ENCODE peak calls at places on chromosome X, in four cellular contexts. One of them, this sample, is unnamed.
A peak's percentile ranks its signal among the peaks of the same experiment; 100 is the strongest.

GRCh38 chrX:69093960-69094935 is 71.0 kb downstream of the PJA1 start:
- DNase-seq in B cell: no peak
- DNase-seq in fibroblast of mammary gland: peak; percentile 63
- DNase-seq in testis: peak; percentile 63
- DNase-seq in this sample: peak; percentile 66

GRCh38 chrX:154749856-154750255 is 1.0 kb downstream of the GAB3 start:
- DNase-seq in B cell: no peak
- DNase-seq in fibroblast of mammary gland: no peak
- DNase-seq in testis: no peak
- DNase-seq in this sample: no peak

GRCh38 chrX:53319614-53320542 is 38.5 kb upstream of the IQSEC2 start:
- DNase-seq in B cell: no peak
- DNase-seq in fibroblast of mammary gland: no peak
- DNase-seq in testis: peak; percentile 27
- DNase-seq in this sample: no peak

GRCh38 chrX:141641138-141641537 is 51.6 kb downstream of the SPANXA2 start:
- DNase-seq in B cell: no peak
- DNase-seq in fibroblast of mammary gland: no peak
- DNase-seq in testis: no peak
- DNase-seq in this sample: no peak

GRCh38 chrX:46216406-46216805 is 328.8 kb downstream of the ZNF674 start:
- DNase-seq in B cell: no peak
- DNase-seq in fibroblast of mammary gland: no peak
- DNase-seq in testis: no peak
- DNase-seq in this sample: no peak

GRCh38 chrX:65035451-65035779 is 59.2 kb upstream of the ZC4H2 start:
- DNase-seq in B cell: no peak
- DNase-seq in fibroblast of mammary gland: peak; percentile 36
- DNase-seq in testis: peak; percentile 49
- DNase-seq in this sample: no peak

GRCh38 chrX:23578079-23578478 is 89.2 kb upstream of the PRDX4 start:
- DNase-seq in B cell: no peak
- DNase-seq in fibroblast of mammary gland: peak; percentile 16
- DNase-seq in testis: no peak
- DNase-seq in this sample: no peak

GRCh38 chrX:119708936-119709335 is 16.0 kb upstream of the SEPTIN6 start:
- DNase-seq in B cell: no peak
- DNase-seq in fibroblast of mammary gland: peak; percentile 64
- DNase-seq in testis: no peak
- DNase-seq in this sample: no peak

GRCh38 chrX:140505421-140506337 is 810 bp upstream of the SOX3 start:
- DNase-seq in B cell: no peak
- DNase-seq in fibroblast of mammary gland: no peak
- DNase-seq in testis: no peak
- DNase-seq in this sample: peak; percentile 8

GRCh38 chrX:39398973-39399268 is 597.7 kb downstream of the MID1IP1 start:
- DNase-seq in B cell: no peak
- DNase-seq in fibroblast of mammary gland: no peak
- DNase-seq in testis: no peak
- DNase-seq in this sample: no peak

GRCh38 chrX:103554687-103555417 is 30.5 kb upstream of the TCEAL4 start:
- DNase-seq in B cell: peak; percentile 66
- DNase-seq in fibroblast of mammary gland: peak; percentile 51
- DNase-seq in testis: peak; percentile 73
- DNase-seq in this sample: peak; percentile 29

GRCh38 chrX:51332188-51332942 is at the start of gene NUDT10:
- DNase-seq in B cell: no peak
- DNase-seq in fibroblast of mammary gland: peak; percentile 46
- DNase-seq in testis: peak; percentile 88
- DNase-seq in this sample: peak; percentile 26

GRCh38 chrX:75746891-75747639 is 38.0 kb downstream of the MAGEE2 start:
- DNase-seq in B cell: no peak
- DNase-seq in fibroblast of mammary gland: peak; percentile 2
- DNase-seq in testis: peak; percentile 37
- DNase-seq in this sample: peak; percentile 22

GRCh38 chrX:131854586-131854985 is 168.5 kb upstream of the STK26 start:
- DNase-seq in B cell: no peak
- DNase-seq in fibroblast of mammary gland: peak; percentile 5
- DNase-seq in testis: no peak
- DNase-seq in this sample: no peak

GRCh38 chrX:120791013-120791643 is 84.5 kb downstream of the CT47B1 start:
- DNase-seq in B cell: no peak
- DNase-seq in fibroblast of mammary gland: peak; percentile 87
- DNase-seq in testis: peak; percentile 83
- DNase-seq in this sample: no peak

GRCh38 chrX:8981742-8982141 is 52.2 kb downstream of the FAM9B start:
- DNase-seq in B cell: no peak
- DNase-seq in fibroblast of mammary gland: no peak
- DNase-seq in testis: no peak
- DNase-seq in this sample: no peak

GRCh38 chrX:65528293-65528692 is 6.3 kb downstream of the LAS1L start:
- DNase-seq in B cell: no peak
- DNase-seq in fibroblast of mammary gland: no peak
- DNase-seq in testis: no peak
- DNase-seq in this sample: no peak

GRCh38 chrX:139890991-139891700 is 41.7 kb downstream of the ATP11C start:
- DNase-seq in B cell: no peak
- DNase-seq in fibroblast of mammary gland: peak; percentile 75
- DNase-seq in testis: no peak
- DNase-seq in this sample: no peak

GRCh38 chrX:18026171-18026570 is 165.1 kb upstream of the RAI2 start:
- DNase-seq in B cell: no peak
- DNase-seq in fibroblast of mammary gland: peak; percentile 1
- DNase-seq in testis: no peak
- DNase-seq in this sample: no peak

GRCh38 chrX:9884031-9884779 is 83.0 kb upstream of the CLDN34 start:
- DNase-seq in B cell: no peak
- DNase-seq in fibroblast of mammary gland: no peak
- DNase-seq in testis: no peak
- DNase-seq in this sample: no peak

GRCh38 chrX:133053854-133054565 is 42.9 kb downstream of the USP26 start:
- DNase-seq in B cell: no peak
- DNase-seq in fibroblast of mammary gland: peak; percentile 1
- DNase-seq in testis: no peak
- DNase-seq in this sample: no peak

GRCh38 chrX:70592091-70592490 is 147.5 kb downstream of the DLG3 start:
- DNase-seq in B cell: no peak
- DNase-seq in fibroblast of mammary gland: peak; percentile 82
- DNase-seq in testis: no peak
- DNase-seq in this sample: no peak

GRCh38 chrX:86507337-86507736 is 359.1 kb downstream of the DACH2 start:
- DNase-seq in B cell: no peak
- DNase-seq in fibroblast of mammary gland: no peak
- DNase-seq in testis: no peak
- DNase-seq in this sample: no peak

GRCh38 chrX:28988246-28988645 is 401.0 kb downstream of the IL1RAPL1 start:
- DNase-seq in B cell: no peak
- DNase-seq in fibroblast of mammary gland: no peak
- DNase-seq in testis: no peak
- DNase-seq in this sample: no peak

GRCh38 chrX:53036149-53036548 is 12.4 kb upstream of the GPR173 start:
- DNase-seq in B cell: no peak
- DNase-seq in fibroblast of mammary gland: no peak
- DNase-seq in testis: no peak
- DNase-seq in this sample: no peak

GRCh38 chrX:11765449-11765848 is 7.4 kb downstream of the MSL3 start:
- DNase-seq in B cell: no peak
- DNase-seq in fibroblast of mammary gland: no peak
- DNase-seq in testis: no peak
- DNase-seq in this sample: no peak

GRCh38 chrX:81286608-81287007 is 84.7 kb downstream of the SH3BGRL start:
- DNase-seq in B cell: no peak
- DNase-seq in fibroblast of mammary gland: no peak
- DNase-seq in testis: no peak
- DNase-seq in this sample: no peak

GRCh38 chrX:57752866-57753265 is 72.8 kb upstream of the NLRP2B start:
- DNase-seq in B cell: no peak
- DNase-seq in fibroblast of mammary gland: no peak
- DNase-seq in testis: no peak
- DNase-seq in this sample: no peak

GRCh38 chrX:50469206-50469605 is 1.4 kb downstream of the DGKK start:
- DNase-seq in B cell: no peak
- DNase-seq in fibroblast of mammary gland: no peak
- DNase-seq in testis: no peak
- DNase-seq in this sample: no peak

GRCh38 chrX:10722804-10723364 is 102.5 kb upstream of the MID1 start:
- DNase-seq in B cell: no peak
- DNase-seq in fibroblast of mammary gland: peak; percentile 65
- DNase-seq in testis: peak; percentile 81
- DNase-seq in this sample: peak; percentile 56

GRCh38 chrX:150161092-150161672 is 201.9 kb upstream of the MAMLD1 start:
- DNase-seq in B cell: no peak
- DNase-seq in fibroblast of mammary gland: peak; percentile 26
- DNase-seq in testis: no peak
- DNase-seq in this sample: no peak

GRCh38 chrX:136030357-136031225 is 45.4 kb downstream of the SLC9A6 start:
- DNase-seq in B cell: no peak
- DNase-seq in fibroblast of mammary gland: peak; percentile 63
- DNase-seq in testis: no peak
- DNase-seq in this sample: no peak

GRCh38 chrX:136031626-136032025 is 46.4 kb downstream of the SLC9A6 start:
- DNase-seq in B cell: no peak
- DNase-seq in fibroblast of mammary gland: no peak
- DNase-seq in testis: no peak
- DNase-seq in this sample: no peak

GRCh38 chrX:136032370-136032769 is 47.1 kb downstream of the SLC9A6 start:
- DNase-seq in B cell: no peak
- DNase-seq in fibroblast of mammary gland: no peak
- DNase-seq in testis: no peak
- DNase-seq in this sample: peak; percentile 14

GRCh38 chrX:136028383-136028984 is 43.2 kb downstream of the SLC9A6 start:
- DNase-seq in B cell: no peak
- DNase-seq in fibroblast of mammary gland: peak; percentile 75
- DNase-seq in testis: no peak
- DNase-seq in this sample: peak; percentile 38
- TF ChIP-seq CTCF in B cell: peak; percentile 67
- TF ChIP-seq CTCF in fibroblast of mammary gland: peak; percentile 75
- TF ChIP-seq CTCF in testis: peak; percentile 11
- TF ChIP-seq CTCF in this sample: peak; percentile 42

DNA sequence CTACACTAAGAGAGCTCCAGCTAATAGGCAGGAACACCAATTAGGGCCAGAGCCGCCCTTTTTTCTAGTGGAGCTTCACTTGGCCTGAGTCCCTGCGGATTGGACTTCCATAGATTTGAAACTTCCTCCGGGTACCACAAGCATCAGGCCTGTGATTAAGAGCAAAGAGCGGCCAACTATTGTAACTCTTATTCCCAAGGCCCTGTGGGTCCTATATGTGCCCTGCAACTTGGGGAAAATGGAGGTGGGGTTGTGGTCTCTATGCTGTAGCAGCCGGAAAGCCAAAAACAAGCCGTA is at the start of gene NCBP2L:
- DNase-seq in B cell: no peak
- DNase-seq in fibroblast of mammary gland: no peak
- DNase-seq in testis: no peak
- DNase-seq in this sample: no peak
- TF ChIP-seq CTCF in B cell: peak; percentile 16
- TF ChIP-seq CTCF in fibroblast of mammary gland: no peak
- TF ChIP-seq CTCF in testis: no peak
- TF ChIP-seq CTCF in this sample: no peak

GRCh38 chrX:66961665-66962064 is 322.8 kb upstream of the EDA2R start:
- DNase-seq in B cell: no peak
- DNase-seq in fibroblast of mammary gland: no peak
- DNase-seq in testis: no peak
- DNase-seq in this sample: no peak
- TF ChIP-seq CTCF in B cell: no peak
- TF ChIP-seq CTCF in fibroblast of mammary gland: no peak
- TF ChIP-seq CTCF in testis: no peak
- TF ChIP-seq CTCF in this sample: no peak

GRCh38 chrX:79117078-79117477 is 27.4 kb upstream of the GPR174 start:
- DNase-seq in B cell: no peak
- DNase-seq in fibroblast of mammary gland: peak; percentile 63
- DNase-seq in testis: no peak
- DNase-seq in this sample: no peak
- TF ChIP-seq CTCF in B cell: no peak
- TF ChIP-seq CTCF in fibroblast of mammary gland: no peak
- TF ChIP-seq CTCF in testis: no peak
- TF ChIP-seq CTCF in this sample: no peak

GRCh38 chrX:80285131-80285773 is 135.0 kb upstream of the TENT5D start:
- DNase-seq in B cell: no peak
- DNase-seq in fibroblast of mammary gland: peak; percentile 34
- DNase-seq in testis: peak; percentile 26
- DNase-seq in this sample: no peak
- TF ChIP-seq CTCF in B cell: no peak
- TF ChIP-seq CTCF in fibroblast of mammary gland: peak; percentile 54
- TF ChIP-seq CTCF in testis: no peak
- TF ChIP-seq CTCF in this sample: peak; percentile 38

GRCh38 chrX:48681539-48682183 is 1.9 kb upstream of the WAS start:
- DNase-seq in B cell: no peak
- DNase-seq in fibroblast of mammary gland: no peak
- DNase-seq in testis: no peak
- DNase-seq in this sample: no peak

GRCh38 chrX:48683411-48683982 is at the start of gene WAS:
- DNase-seq in B cell: peak; percentile 71
- DNase-seq in fibroblast of mammary gland: no peak
- DNase-seq in testis: no peak
- DNase-seq in this sample: peak; percentile 79

GRCh38 chrX:48684134-48684533 is 535 bp downstream of the WAS start:
- DNase-seq in B cell: no peak
- DNase-seq in fibroblast of mammary gland: no peak
- DNase-seq in testis: no peak
- DNase-seq in this sample: no peak

GRCh38 chrX:48688531-48689142 is 5.0 kb downstream of the WAS start:
- DNase-seq in B cell: no peak
- DNase-seq in fibroblast of mammary gland: no peak
- DNase-seq in testis: no peak
- DNase-seq in this sample: no peak

GRCh38 chrX:48685416-48685815 is 1.8 kb downstream of the WAS start:
- DNase-seq in B cell: no peak
- DNase-seq in fibroblast of mammary gland: no peak
- DNase-seq in testis: no peak
- DNase-seq in this sample: no peak
- TF ChIP-seq CTCF in B cell: no peak
- TF ChIP-seq CTCF in fibroblast of mammary gland: no peak
- TF ChIP-seq CTCF in testis: no peak
- TF ChIP-seq CTCF in this sample: no peak

This sample was measured in GM13976.